ENCODE peak calls at places on chromosomes 11 and 22, in eight cellular contexts. F is fibroblast of lung, E is SK-N-SH, X is transverse colon, U is cardiac muscle cell, Z is endodermal cell, L is heart right ventricle, H is right lobe of liver. M is an unnamed sample. For H3K36me3, the result is how much of the 10 kb centered on the place peaks cover.

GRCh38 chr11:75668508-75669297 is at the start of gene MAP6:
- DNase-seq in F (peak), E (peak), X (peak), U (peak), Z (peak), L (peak), H (no peak), M (no peak)

GRCh38 chr11:115456019-115456418 is 48.2 kb downstream of the CADM1 start:
- DNase-seq in F (peak), E (no peak), X (no peak), U (no peak), Z (no peak), L (no peak), H (no peak), M (no peak)

GRCh38 chr11:77071077-77071476 is 4.3 kb downstream of the CAPN5 start:
- DNase-seq in F (no peak), E (no peak), X (peak), U (no peak), Z (peak), L (no peak), H (no peak), M (no peak)

GRCh38 chr11:61659413-61660196 is 20.6 kb upstream of the DAGLA start:
- DNase-seq in F (no peak), E (no peak), X (no peak), U (no peak), Z (no peak), L (no peak), H (no peak), M (no peak)

GRCh38 chr11:8384199-8384821 is 120.6 kb upstream of the LMO1 start:
- DNase-seq in F (peak), E (no peak), X (peak), U (peak), Z (peak), L (no peak), H (no peak), M (peak)

GRCh38 chr11:15551897-15552851 is 437.5 kb downstream of the INSC start:
- DNase-seq in F (no peak), E (peak), X (no peak), U (peak), Z (peak), L (no peak), H (no peak), M (no peak)

GRCh38 chr11:69327741-69328191 is 33.8 kb downstream of the MYEOV start:
- DNase-seq in F (no peak), E (no peak), X (no peak), U (no peak), Z (peak), L (no peak), H (no peak), M (no peak)

GRCh38 chr11:11140510-11140909 is 212.5 kb downstream of the CSNK2A3 start:
- DNase-seq in F (no peak), E (no peak), X (no peak), U (no peak), Z (no peak), L (no peak), H (no peak), M (no peak)

GRCh38 chr11:34647131-34647530 is 26.2 kb downstream of the EHF start:
- DNase-seq in F (no peak), E (no peak), X (no peak), U (no peak), Z (no peak), L (no peak), H (no peak), M (no peak)

GRCh38 chr22:30968015-30968923 is at the start of gene MORC2:
- DNase-seq in F (no peak), E (no peak), X (peak), U (no peak), Z (peak), L (no peak), H (peak), M (no peak)

GRCh38 chr11:77287615-77288273 is 13.7 kb downstream of the GDPD4 start:
- DNase-seq in F (peak), E (no peak), X (no peak), U (no peak), Z (no peak), L (no peak), H (no peak), M (no peak)

GRCh38 chr11:61973603-61974162 is 6.2 kb upstream of the FTH1 start:
- DNase-seq in F (no peak), E (no peak), X (no peak), U (no peak), Z (peak), L (no peak), H (no peak), M (no peak)

GRCh38 chr11:3989251-3989650 is 105.3 kb upstream of the RRM1 start:
- DNase-seq in F (peak), E (no peak), X (no peak), U (peak), Z (peak), L (no peak), H (peak), M (no peak)

GRCh38 chr11:65440831-65441499 is 18.4 kb downstream of the NEAT1 start:
- DNase-seq in F (peak), E (no peak), X (no peak), U (no peak), Z (no peak), L (no peak), H (no peak), M (peak)

GRCh38 chr11:121524233-121524631 is 71.5 kb upstream of the SORL1-AS1 start:
- DNase-seq in F (no peak), E (peak), X (no peak), U (peak), Z (no peak), L (no peak), H (no peak), M (no peak)

GRCh38 chr11:69245491-69246345 is 48.2 kb upstream of the MYEOV start:
- DNase-seq in F (no peak), E (no peak), X (no peak), U (no peak), Z (peak), L (no peak), H (no peak), M (no peak)

GRCh38 chr22:42872821-42873220 is 15.7 kb upstream of the ARFGAP3 start:
- DNase-seq in F (no peak), E (no peak), X (no peak), U (no peak), Z (no peak), L (no peak), H (no peak), M (no peak)

GRCh38 chr11:131064373-131064991 is 148.2 kb upstream of the SNX19 start:
- DNase-seq in F (peak), E (peak), X (peak), U (peak), Z (peak), L (peak), H (no peak), M (peak)

GRCh38 chr11:69388661-69389060 is 92.8 kb upstream of the LINC01488 start:
- DNase-seq in F (no peak), E (no peak), X (no peak), U (no peak), Z (no peak), L (no peak), H (no peak), M (no peak)

GRCh38 chr22:20601308-20601707 is 93.9 kb downstream of the MED15 start:
- DNase-seq in F (no peak), E (no peak), X (no peak), U (no peak), Z (no peak), L (no peak), H (no peak), M (no peak)

GRCh38 chr11:70695086-70695960 is 297.0 kb downstream of the CTTN start:
- DNase-seq in F (no peak), E (no peak), X (no peak), U (no peak), Z (no peak), L (no peak), H (no peak), M (no peak)

GRCh38 chr11:125211191-125211953 is 46.8 kb downstream of the PKNOX2 start:
- DNase-seq in F (peak), E (no peak), X (no peak), U (peak), Z (peak), L (no peak), H (no peak), M (no peak)

GRCh38 chr22:22893077-22893805 is 5.6 kb downstream of the IGLL5 start:
- DNase-seq in F (no peak), E (no peak), X (no peak), U (no peak), Z (no peak), L (no peak), H (no peak), M (no peak)

GRCh38 chr11:132858203-132858602 is 674.1 kb downstream of the OPCML start:
- DNase-seq in F (peak), E (no peak), X (no peak), U (peak), Z (peak), L (no peak), H (no peak), M (no peak)

GRCh38 chr11:72984448-72985077 is 157.6 kb downstream of the FCHSD2 start:
- DNase-seq in F (no peak), E (no peak), X (no peak), U (peak), Z (no peak), L (no peak), H (no peak), M (no peak)

GRCh38 chr11:72983560-72983959 is 158.6 kb downstream of the FCHSD2 start:
- DNase-seq in F (no peak), E (no peak), X (no peak), U (no peak), Z (no peak), L (no peak), H (no peak), M (no peak)

GRCh38 chr11:72981067-72981466 is 161.1 kb downstream of the FCHSD2 start:
- DNase-seq in F (no peak), E (no peak), X (no peak), U (no peak), Z (no peak), L (no peak), H (no peak), M (no peak)

GRCh38 chr11:72985645-72986044 is 156.5 kb downstream of the FCHSD2 start:
- DNase-seq in F (peak), E (no peak), X (no peak), U (no peak), Z (no peak), L (no peak), H (no peak), M (no peak)

DNA sequence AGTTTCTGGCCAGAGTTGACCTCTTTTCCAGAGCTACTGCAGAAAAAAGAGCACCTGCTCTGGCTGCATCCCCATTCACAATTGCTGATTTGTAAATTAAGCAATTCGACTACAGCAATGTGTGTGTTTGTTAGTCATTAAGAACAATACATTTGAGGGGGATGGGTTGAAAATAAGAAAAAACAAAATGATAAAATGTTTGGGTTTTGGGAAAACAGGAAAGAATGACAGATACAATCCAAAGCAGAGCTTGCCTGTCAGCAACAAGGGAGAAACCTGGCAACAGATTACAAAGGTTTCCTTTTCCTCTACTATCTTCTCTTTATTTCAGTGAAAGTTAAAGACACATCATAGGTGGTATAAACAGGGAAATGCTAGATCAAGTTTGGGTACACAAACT is 159.8 kb downstream of the FCHSD2 start:
- DNase-seq in F (no peak), E (no peak), X (no peak), U (no peak), Z (no peak), L (no peak), H (no peak), M (no peak)
- H3K36me3 ChIP-seq in F (under half), E (under half), X (under half), U (under half), Z (under half), L (under half), H (under half), M (under half)

DNA sequence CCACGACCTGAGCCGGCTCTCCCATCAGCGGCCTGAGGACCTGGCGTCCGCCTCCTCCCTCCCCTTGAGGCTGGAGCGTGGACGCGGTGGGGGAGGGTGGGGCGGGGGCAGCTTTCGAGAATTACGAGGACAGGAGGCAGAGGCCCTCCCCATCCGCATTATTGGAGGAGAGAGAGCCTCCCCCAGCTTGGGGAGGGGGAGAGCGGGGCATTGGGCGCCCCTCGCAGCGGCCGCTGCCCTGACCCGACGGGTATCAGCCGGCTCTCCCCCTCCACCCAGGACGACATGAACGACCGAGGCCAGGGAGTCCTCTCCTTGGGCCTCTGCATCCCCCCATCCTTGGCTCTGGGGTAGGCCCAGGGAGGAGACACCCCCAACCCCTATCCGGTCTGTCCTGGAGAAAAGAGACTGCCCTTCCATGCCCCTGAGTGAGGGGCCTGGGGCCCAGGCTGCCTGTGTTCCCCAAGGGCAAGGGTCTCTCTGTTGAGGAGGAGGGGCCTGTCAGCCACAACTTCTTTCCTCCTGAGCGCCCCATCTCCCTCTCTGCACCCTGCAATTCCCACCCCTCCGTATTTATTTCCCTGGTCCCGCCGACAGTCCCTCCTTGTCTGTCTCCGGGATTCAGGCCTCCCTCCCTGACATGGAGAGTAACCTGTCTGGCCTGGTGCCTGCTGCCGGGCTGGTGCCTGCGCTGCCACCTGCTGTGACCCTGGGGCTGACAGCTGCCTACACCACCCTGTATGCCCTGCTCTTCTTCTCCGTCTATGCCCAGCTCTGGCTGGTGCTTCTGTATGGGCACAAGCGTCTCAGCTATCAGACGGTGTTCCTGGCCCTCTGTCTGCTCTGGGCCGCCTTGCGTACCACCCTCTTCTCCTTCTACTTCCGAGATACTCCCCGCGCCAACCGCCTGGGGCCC is 495 bp downstream of the GPR137 start:
- DNase-seq in F (no peak), E (peak), X (peak), U (no peak), Z (no peak), L (no peak), H (peak), M (peak)
- TF ChIP-seq CTCF in F (no peak), E (peak), X (no peak), U (no peak), Z (no peak), L (no peak), H (no peak), M (peak)

DNA sequence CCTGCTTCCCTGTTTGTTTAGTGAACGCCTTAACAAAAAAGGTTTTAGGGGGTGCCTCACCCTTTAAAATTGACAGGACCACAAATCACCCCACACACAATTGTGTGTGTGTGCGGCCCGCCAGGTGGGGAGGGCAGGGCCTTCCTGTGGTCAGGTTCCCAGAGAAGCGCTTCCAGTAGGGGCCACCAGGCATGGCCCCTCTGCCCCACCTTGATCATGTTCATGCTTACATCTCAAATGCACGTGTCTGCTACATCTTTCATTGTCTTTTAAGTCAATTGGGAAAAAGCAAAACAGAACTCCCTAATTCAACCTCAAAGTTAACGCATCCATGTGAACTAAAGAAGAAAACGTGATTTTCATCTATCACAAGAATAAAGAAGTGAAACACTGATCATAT is 1335.3 kb downstream of the TBC1D22A start:
- DNase-seq in F (no peak), E (no peak), X (no peak), U (no peak), Z (no peak), L (no peak), H (no peak), M (peak)
- H3K4me3 ChIP-seq in F (no peak), E (no peak), X (no peak), U (no peak), Z (no peak), L (no peak), H (no peak), M (no peak)

GRCh38 chr11:118897721-118898310 is 14.1 kb downstream of the CXCR5 start:
- DNase-seq in F (no peak), E (no peak), X (peak), U (no peak), Z (no peak), L (no peak), H (no peak), M (no peak)

GRCh38 chr11:118899706-118900360 is 16.1 kb downstream of the CXCR5 start:
- DNase-seq in F (no peak), E (no peak), X (no peak), U (no peak), Z (no peak), L (no peak), H (no peak), M (no peak)

GRCh38 chr11:118900535-118901384 is 17.1 kb downstream of the CXCR5 start:
- DNase-seq in F (no peak), E (no peak), X (no peak), U (no peak), Z (no peak), L (no peak), H (no peak), M (no peak)

GRCh38 chr11:118898400-118899295 is 15.0 kb downstream of the CXCR5 start:
- DNase-seq in F (no peak), E (no peak), X (peak), U (no peak), Z (no peak), L (no peak), H (no peak), M (no peak)

GRCh38 chr11:118899296-118899688 is 15.6 kb downstream of the CXCR5 start:
- DNase-seq in F (no peak), E (no peak), X (no peak), U (no peak), Z (no peak), L (no peak), H (no peak), M (no peak)
- H3K36me3 ChIP-seq in F (under half), E (under half), X (under half), U (under half), Z (under half), L (under half), H (under half), M (under half)

DNA sequence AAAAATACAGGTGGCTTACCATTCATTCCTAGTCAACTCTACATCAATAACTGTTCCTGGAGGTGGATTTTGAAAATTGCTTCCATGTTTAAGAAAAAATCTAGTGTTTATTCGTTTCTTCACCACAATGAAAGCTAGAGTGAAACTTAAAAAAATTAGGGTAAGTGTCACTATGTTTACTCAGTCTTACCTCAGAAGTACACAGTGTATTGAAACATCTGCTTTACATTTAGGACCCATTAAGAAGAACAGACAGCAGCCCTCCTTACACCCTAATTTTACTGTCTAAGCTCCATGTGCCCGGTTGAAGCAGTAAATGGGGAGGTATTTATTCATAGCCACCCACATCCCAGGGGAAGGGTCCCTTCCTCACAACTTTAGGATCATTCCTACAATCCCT is 51.4 kb downstream of the PIWIL3 start:
- DNase-seq in F (peak), E (no peak), X (no peak), U (no peak), Z (no peak), L (no peak), H (no peak), M (no peak)
- TF ChIP-seq CTCF in F (no peak), E (no peak), X (no peak), U (no peak), Z (no peak), L (no peak), H (no peak), M (no peak)

M was measured in GM06990.